ENCODE peak calls at places on chromosomes 7 and 10, in six cellular contexts. L is stomach, F is K562, T is suprapubic skin, R is A549, M is tibial nerve. X is an unnamed sample.
A peak's percentile ranks its signal among the peaks of the same experiment; 100 is the strongest.

GRCh38 chr10:31940839-31941653 is 12.4 kb upstream of the ARHGAP12 start:
- DNase-seq in R (peak; percentile 70), F (no peak), L (peak; percentile 49), M (no peak), T (no peak), X (peak; percentile 40)

GRCh38 chr7:3250725-3251124 is 50.3 kb upstream of the SDK1 start:
- DNase-seq in F (no peak), M (no peak), R (no peak), L (no peak), T (no peak), X (no peak)

GRCh38 chr10:124267231-124267885 is 151.4 kb downstream of the OAT start:
- DNase-seq in M (no peak), F (no peak), L (no peak), T (no peak), R (no peak), X (no peak)

GRCh38 chr7:39910108-39910869 is 39.8 kb upstream of the CDK13 start:
- DNase-seq in R (no peak), M (no peak), L (no peak), F (no peak), T (no peak), X (no peak)

GRCh38 chr10:121994429-121994881 is 5.5 kb downstream of the TACC2 start:
- DNase-seq in L (peak; percentile 73), T (no peak), R (no peak), F (no peak), M (peak; percentile 17), X (peak; percentile 64)

GRCh38 chr7:11192506-11192905 is 218.8 kb downstream of the PHF14 start:
- DNase-seq in R (no peak), T (no peak), M (no peak), L (no peak), F (no peak), X (no peak)

GRCh38 chr7:96320437-96320836 is 1.5 kb downstream of the SLC25A13 start:
- DNase-seq in R (no peak), M (no peak), F (no peak), L (no peak), T (no peak), X (no peak)

GRCh38 chr10:24848169-24848688 is 104.2 kb downstream of the PRTFDC1 start:
- DNase-seq in M (no peak), T (no peak), F (no peak), L (no peak), R (no peak), X (no peak)

GRCh38 chr7:100215895-100216294 is 3.9 kb upstream of the PVRIG start:
- DNase-seq in T (no peak), F (no peak), L (peak; percentile 44), R (no peak), M (peak; percentile 38), X (no peak)

GRCh38 chr10:103476046-103476768 is 2.8 kb downstream of the CALHM3 start:
- DNase-seq in M (no peak), F (peak; percentile 36), L (no peak), R (no peak), T (no peak), X (no peak)

GRCh38 chr10:42932116-42932515 is 144.8 kb upstream of the RET start:
- DNase-seq in M (no peak), R (no peak), T (peak; percentile 77), L (no peak), F (no peak), X (no peak)

GRCh38 chr7:99840136-99840869 is 12.5 kb downstream of the CYP3A43 start:
- DNase-seq in L (no peak), M (no peak), F (no peak), T (no peak), R (no peak), X (no peak)

GRCh38 chr10:36675458-36675880 is 449.9 kb upstream of the ANKRD30A start:
- DNase-seq in M (no peak), F (no peak), T (no peak), L (no peak), R (no peak), X (no peak)

DNA sequence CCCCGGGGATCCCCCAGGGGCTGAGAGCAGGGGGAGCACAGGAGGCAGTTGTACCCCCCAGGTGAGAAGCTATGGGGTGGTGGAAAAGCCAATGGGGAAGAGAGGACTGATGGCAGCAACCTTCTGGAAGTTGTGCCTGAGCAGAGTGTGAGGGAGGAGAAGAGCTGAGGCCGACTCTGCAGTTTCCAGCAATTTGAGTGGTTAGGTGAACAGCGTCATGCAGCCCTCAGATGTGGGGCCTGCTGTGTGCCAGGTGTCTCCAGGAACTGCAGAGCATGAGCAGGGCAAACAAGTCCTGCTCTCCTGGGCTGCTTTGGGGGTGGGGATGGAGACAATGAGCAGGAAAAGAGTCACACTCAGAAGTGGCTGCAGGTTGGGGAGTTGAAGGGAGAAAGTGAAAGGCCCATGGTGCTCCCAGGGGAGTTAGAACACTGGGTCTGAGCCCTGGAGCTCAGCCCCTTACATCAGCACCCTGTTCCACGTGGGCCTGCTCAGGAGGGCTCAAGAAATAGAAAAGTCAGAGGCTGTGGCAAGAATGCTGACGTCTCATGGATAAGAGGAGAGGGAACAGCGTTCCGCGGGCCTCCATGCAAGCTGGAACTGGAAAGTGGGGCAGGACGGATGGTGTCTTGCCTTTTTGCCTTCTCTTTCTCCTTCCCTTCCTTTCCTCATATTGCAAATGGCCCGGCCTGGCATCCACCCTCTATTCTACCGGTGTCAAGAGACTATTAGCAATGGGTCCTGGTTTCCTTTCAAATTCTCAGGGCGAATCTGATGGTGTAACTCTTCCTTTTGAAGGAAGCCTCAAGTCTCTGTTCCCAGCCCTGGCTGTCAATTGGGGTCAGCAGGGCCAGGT is 4.0 kb upstream of the AFAP1L2 start:
- DNase-seq in F (no peak), L (no peak), R (no peak), M (no peak), T (no peak), X (no peak)
- TF ChIP-seq EP300 in F (no peak), L (no peak), R (no peak), M (no peak), T (no peak), X (no peak)

DNA sequence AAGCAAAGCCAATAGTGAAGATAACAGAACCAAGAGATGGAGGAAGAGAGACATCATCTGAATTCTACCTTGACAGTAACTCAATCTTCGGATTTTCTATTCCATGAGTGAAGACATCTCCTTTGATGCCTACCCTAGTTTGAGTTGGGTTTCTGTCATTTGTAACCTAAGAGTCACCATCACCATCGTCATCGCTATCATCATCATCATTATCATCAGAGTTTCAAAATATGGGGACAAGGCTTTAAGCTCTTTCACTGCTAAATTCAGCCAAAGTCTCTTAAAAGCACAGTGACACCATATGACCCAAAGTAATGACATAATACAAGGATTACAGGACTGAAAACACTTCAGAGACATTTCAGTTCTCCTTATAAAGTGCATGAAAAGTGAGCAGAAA is 57.2 kb downstream of the NEBL start:
- DNase-seq in M (no peak), T (no peak), F (no peak), L (no peak), R (no peak), X (no peak)
- H3K27ac ChIP-seq in M (no peak overlapping the region), T (no peak overlapping the region), F (no peak overlapping the region), L (no peak overlapping the region), R (no peak overlapping the region), X (no peak overlapping the region)

GRCh38 chr10:119162693-119163092 is 2.8 kb downstream of the SFXN4 start:
- DNase-seq in R (no peak), T (no peak), M (no peak), L (no peak), F (no peak), X (no peak)

GRCh38 chr10:119167041-119167440 is 1.5 kb upstream of the SFXN4 start:
- DNase-seq in M (no peak), R (no peak), L (no peak), T (no peak), F (no peak), X (no peak)

GRCh38 chr10:119166111-119166500 is 592 bp upstream of the SFXN4 start:
- DNase-seq in R (no peak), T (no peak), M (no peak), L (no peak), F (no peak), X (no peak)

GRCh38 chr10:119166564-119166963 is 1.1 kb upstream of the SFXN4 start:
- DNase-seq in M (no peak), R (no peak), F (no peak), L (no peak), T (no peak), X (no peak)

DNA sequence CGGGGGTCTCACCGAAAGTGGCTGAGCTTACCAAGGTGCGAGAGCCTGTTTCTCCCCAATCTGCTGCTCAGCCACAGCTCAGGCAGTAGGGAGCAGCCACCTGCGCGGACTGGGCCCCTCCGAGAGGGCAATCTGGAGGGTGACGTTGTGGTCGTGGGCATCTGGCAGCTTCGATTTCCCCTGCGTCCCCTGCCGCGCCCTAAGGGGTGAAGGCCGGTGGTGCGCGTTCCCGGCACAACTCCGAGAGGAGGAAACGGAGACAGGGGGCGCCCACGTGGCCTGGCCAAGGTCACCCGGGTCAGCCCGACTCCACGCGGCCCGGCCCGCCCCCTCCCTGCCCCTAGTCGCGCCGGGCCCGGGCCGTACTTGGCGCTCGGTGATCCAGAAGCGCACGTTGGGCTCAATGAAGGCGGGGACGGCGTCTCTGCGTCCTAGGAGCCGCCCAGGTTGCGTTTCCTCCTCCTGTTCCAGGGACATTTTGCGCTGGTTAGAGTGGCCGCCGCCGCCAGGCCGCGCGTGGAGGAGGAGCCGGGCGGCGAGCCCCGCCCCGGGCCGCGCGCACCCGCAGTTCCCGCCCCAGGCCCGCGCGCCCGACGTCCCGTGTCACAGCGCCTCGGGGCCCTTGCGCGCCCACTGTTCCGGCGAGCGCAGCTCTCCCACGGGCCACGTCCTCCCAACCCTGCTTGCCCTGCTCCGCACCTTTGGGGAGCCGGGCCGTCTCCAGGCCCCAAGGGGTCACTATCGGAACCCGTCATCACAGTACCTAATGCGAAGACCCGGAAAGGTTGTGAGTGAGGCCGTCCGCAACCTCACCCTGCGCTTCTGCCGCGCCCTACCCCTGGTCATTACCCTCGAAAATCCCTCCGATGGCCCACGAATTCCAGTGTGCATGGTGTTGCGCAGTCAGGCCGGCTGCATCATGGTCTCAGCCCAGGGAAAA is at the start of gene SFXN4:
- DNase-seq in R (peak; percentile 57), L (peak; percentile 83), M (peak; percentile 68), F (peak; percentile 83), T (peak; percentile 87), X (peak; percentile 85)
- TF ChIP-seq EP300 in R (no peak), L (no peak), M (peak; percentile 83), F (no peak), T (no peak), X (no peak)

GRCh38 chr10:126014309-126014708 is 117.9 kb downstream of the FANK1 start:
- DNase-seq in R (no peak), M (no peak), F (no peak), L (no peak), T (no peak), X (no peak)

GRCh38 chr10:126012485-126012884 is 116.1 kb downstream of the FANK1 start:
- DNase-seq in T (no peak), F (no peak), R (no peak), M (no peak), L (no peak), X (no peak)

GRCh38 chr10:126013489-126014281 is 117.3 kb downstream of the FANK1 start:
- DNase-seq in R (peak; percentile 51), F (peak; percentile 8), M (no peak), T (no peak), L (no peak), X (no peak)

GRCh38 chr10:126009590-126009989 is 113.2 kb downstream of the FANK1 start:
- DNase-seq in T (no peak), F (no peak), R (no peak), L (no peak), M (no peak), X (no peak)

DNA sequence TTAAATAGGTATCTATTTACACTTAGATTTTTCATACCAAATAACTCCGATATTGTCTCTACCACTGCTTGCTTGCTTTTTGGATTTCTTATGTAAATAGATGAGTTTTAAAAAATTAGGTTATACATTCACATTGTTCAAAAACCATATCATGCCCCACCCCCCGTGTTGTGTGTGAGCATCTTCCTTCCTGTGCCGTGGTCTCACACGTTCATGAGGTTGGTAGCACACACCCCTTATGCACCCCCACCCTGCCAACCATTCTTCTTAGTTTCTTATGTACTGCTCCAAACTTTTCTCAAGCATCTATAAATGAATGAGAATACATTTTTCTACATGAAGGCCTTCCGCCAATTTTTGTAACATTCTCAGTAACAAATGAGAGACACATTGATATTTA is 115.6 kb downstream of the FANK1 start:
- DNase-seq in R (no peak), L (no peak), T (no peak), M (no peak), F (no peak), X (no peak)
- H3K27ac ChIP-seq in R (no peak overlapping the region), L (no peak overlapping the region), T (no peak overlapping the region), M (no peak overlapping the region), F (no peak overlapping the region), X (no peak overlapping the region)

X was measured in transverse colon.